ENCODE peak calls at places on chromosomes 2 and 18, in seven cellular contexts. Z, R, K, N, F, X and I are unnamed samples.

GRCh38 chr2:222038086-222038802 is 260.6 kb downstream of the PAX3 start:
- DNase-seq in Z (no peak), R (no peak), K (no peak), N (no peak), F (no peak), X (no peak), I (no peak)

GRCh38 chr2:71602115-71602495 is 148.7 kb downstream of the DYSF start:
- DNase-seq in Z (no peak), R (no peak), K (no peak), N (peak; percentile 22), F (no peak), X (no peak), I (peak; percentile 29)

GRCh38 chr2:149598014-149598395 is 10.4 kb upstream of the MMADHC start:
- DNase-seq in Z (no peak), R (no peak), K (no peak), N (no peak), F (no peak), X (no peak), I (no peak)

GRCh38 chr2:215407596-215408264 is 28.1 kb downstream of the FN1 start:
- DNase-seq in Z (no peak), R (no peak), K (no peak), N (no peak), F (no peak), X (no peak), I (no peak)

GRCh38 chr2:108942231-108943066 is 46.6 kb downstream of the EDAR start:
- DNase-seq in Z (no peak), R (no peak), K (no peak), N (no peak), F (no peak), X (no peak), I (no peak)

GRCh38 chr2:169221745-169222369 is 140.5 kb downstream of the LRP2 start:
- DNase-seq in Z (no peak), R (peak; percentile 71), K (no peak), N (no peak), F (peak; percentile 3), X (no peak), I (no peak)

GRCh38 chr2:14583802-14584201 is 48.7 kb upstream of the LRATD1 start:
- DNase-seq in Z (no peak), R (no peak), K (no peak), N (no peak), F (no peak), X (no peak), I (no peak)

GRCh38 chr2:120944575-120944974 is 208.9 kb downstream of the GLI2 start:
- DNase-seq in Z (no peak), R (no peak), K (no peak), N (no peak), F (no peak), X (no peak), I (no peak)

GRCh38 chr2:209629622-209630021 is 142.0 kb upstream of the UNC80 start:
- DNase-seq in Z (no peak), R (no peak), K (no peak), N (no peak), F (peak; percentile 31), X (no peak), I (no peak)

GRCh38 chr2:193566276-193566675 is 1371.5 kb upstream of the TMEFF2 start:
- DNase-seq in Z (no peak), R (no peak), K (no peak), N (no peak), F (no peak), X (no peak), I (no peak)

GRCh38 chr2:233498126-233498525 is 68.5 kb downstream of the USP40 start:
- DNase-seq in Z (no peak), R (no peak), K (no peak), N (no peak), F (no peak), X (no peak), I (no peak)

GRCh38 chr2:85089464-85090072 is 43.6 kb upstream of the TCF7L1 start:
- DNase-seq in Z (no peak), R (no peak), K (no peak), N (no peak), F (no peak), X (no peak), I (no peak)

GRCh38 chr18:7079231-7079630 is 38.4 kb downstream of the LAMA1 start:
- DNase-seq in Z (no peak), R (no peak), K (no peak), N (no peak), F (no peak), X (no peak), I (no peak)

GRCh38 chr18:55903911-55904310 is 315.9 kb upstream of the TCF4 start:
- DNase-seq in Z (no peak), R (no peak), K (no peak), N (no peak), F (no peak), X (no peak), I (no peak)

GRCh38 chr18:36903215-36903928 is 74.4 kb downstream of the KIAA1328 start:
- DNase-seq in Z (no peak), R (no peak), K (no peak), N (no peak), F (no peak), X (no peak), I (no peak)

GRCh38 chr2:46942143-46942526 is 26.5 kb upstream of the MCFD2 start:
- DNase-seq in Z (peak; percentile 53), R (peak; percentile 38), K (peak; percentile 81), N (no peak), F (peak; percentile 78), X (peak; percentile 70), I (no peak)

GRCh38 chr2:118062048-118062447 is 26.2 kb upstream of the INSIG2 start:
- DNase-seq in Z (no peak), R (no peak), K (no peak), N (no peak), F (no peak), X (no peak), I (no peak)

GRCh38 chr2:70683455-70683854 is 84.5 kb downstream of the ADD2 start:
- DNase-seq in Z (no peak), R (no peak), K (peak; percentile 39), N (peak; percentile 47), F (no peak), X (no peak), I (no peak)

DNA sequence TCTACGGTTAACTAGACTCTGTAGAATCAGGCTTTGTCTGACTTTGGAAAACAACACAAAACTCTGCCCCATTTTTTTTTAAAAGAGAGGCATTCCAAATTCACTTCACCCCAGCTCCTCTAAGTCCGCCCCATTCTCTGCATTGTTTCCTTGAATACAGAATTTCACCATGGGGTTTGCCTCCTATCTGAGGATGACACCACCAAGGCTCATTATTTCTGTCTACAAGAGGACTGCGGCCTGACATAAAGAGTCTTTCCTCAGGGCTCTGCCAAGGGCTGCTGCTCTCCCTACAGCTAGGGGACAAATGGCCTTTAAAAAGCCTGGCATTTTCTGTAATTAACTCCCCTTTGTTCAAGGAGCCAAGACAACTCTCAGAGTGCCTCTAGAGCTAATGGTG is 4.6 kb downstream of the CHST10 start:
- DNase-seq in Z (no peak), R (no peak), K (no peak), N (no peak), F (no peak), X (no peak), I (no peak)
- H3K9me3 ChIP-seq in Z (no peaks in the 10 kb centered on the region), R (no peaks in the 10 kb centered on the region), K (no peaks in the 10 kb centered on the region), N (no peaks in the 10 kb centered on the region), F (no peaks in the 10 kb centered on the region), X (no peaks in the 10 kb centered on the region), I (no peaks in the 10 kb centered on the region)

DNA sequence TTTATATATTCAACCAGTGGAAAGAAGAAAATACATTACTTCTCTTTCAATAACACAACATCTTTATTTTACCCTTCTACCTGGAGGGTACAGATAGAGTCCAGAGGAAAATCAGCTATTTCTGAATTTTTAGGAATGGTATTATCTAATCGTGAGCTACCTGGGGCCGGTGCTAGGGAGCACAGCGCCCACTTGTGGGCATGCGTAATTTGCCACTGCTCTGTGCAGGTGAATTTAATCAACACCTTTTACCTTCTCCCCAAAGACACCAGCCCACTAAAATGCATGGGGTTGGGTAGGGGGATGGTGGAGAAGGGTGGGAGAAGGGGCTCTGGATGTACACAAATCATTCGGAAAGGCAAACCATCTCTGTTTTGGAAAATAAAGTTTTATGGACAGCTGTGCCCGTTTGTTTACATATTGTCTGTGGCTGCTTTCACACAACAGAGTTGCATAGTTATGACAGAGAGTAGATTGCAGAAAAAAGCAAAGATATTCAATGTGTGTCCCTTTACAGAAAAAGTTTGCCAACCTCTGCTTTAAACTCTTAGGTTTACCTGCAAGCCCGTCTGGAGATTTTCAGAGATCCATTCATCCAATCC is 51.5 kb upstream of the DCC start:
- DNase-seq in Z (no peak), R (peak; percentile 10), K (peak; percentile 64), N (no peak), F (peak; percentile 25), X (no peak), I (no peak)
- TF ChIP-seq CTCF in Z (peak; percentile 41), R (peak; percentile 39), K (peak; percentile 50), N (no peak), F (peak; percentile 97), X (no peak), I (peak; percentile 97)

GRCh38 chr2:119795309-119796303 is 35.9 kb downstream of the PTPN4 start:
- DNase-seq in Z (no peak), R (no peak), K (no peak), N (no peak), F (no peak), X (no peak), I (no peak)

GRCh38 chr2:119790466-119790865 is 30.7 kb downstream of the PTPN4 start:
- DNase-seq in Z (no peak), R (no peak), K (no peak), N (no peak), F (no peak), X (no peak), I (no peak)

GRCh38 chr2:119788751-119789150 is 29.0 kb downstream of the PTPN4 start:
- DNase-seq in Z (no peak), R (no peak), K (no peak), N (no peak), F (no peak), X (no peak), I (no peak)

GRCh38 chr2:119794237-119794636 is 34.5 kb downstream of the PTPN4 start:
- DNase-seq in Z (peak; percentile 43), R (no peak), K (no peak), N (no peak), F (no peak), X (no peak), I (no peak)

DNA sequence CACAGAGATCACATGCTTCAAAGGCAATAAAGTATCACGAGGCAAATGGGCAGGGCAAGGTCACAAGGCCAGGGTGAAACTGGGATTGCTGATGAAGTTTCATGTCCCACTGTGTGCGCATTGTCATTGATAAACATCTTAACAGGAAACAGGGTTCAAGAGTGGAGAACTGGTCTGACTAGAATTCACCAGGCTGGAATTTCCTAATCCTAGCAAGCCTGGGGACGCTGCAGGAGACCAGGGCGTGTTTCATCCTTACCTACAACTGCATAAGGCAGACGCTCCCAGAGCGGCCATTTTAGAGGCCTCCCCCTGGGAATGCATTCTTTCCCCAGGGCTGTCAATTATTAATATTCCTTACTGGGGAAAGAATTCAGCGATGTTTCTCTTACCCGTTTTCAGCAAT is 33.2 kb downstream of the PTPN4 start:
- DNase-seq in Z (no peak), R (no peak), K (no peak), N (no peak), F (no peak), X (no peak), I (no peak)
- H3K9me3 ChIP-seq in Z (no peaks in the 10 kb centered on the region), R (no peaks in the 10 kb centered on the region), K (peaks cover 14% of the 10 kb centered on the region), N (no peaks in the 10 kb centered on the region), F (peaks cover 3% of the 10 kb centered on the region), X (peaks cover 4% of the 10 kb centered on the region), I (peaks cover 14% of the 10 kb centered on the region)

DNA sequence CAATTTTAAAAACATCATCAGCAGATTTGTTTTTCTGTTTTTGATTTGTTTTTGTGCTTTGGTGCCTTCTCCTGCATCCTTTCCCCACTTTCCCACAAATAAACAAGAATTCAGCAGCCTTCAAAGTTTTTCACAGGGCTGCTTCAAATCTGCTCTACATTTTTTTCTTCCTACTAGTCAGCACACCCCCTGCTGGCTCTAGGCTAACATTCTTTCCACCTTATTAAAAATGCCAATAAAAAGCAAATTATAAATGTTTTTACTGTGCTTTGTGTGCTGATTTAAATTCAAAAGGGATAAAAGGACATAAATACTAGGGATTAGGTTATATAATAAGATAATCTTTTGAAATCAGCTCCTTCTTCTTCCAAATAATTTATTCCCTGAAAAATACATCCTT is 6.2 kb upstream of the CNTNAP5 start:
- DNase-seq in Z (no peak), R (no peak), K (no peak), N (no peak), F (no peak), X (no peak), I (no peak)
- TF ChIP-seq CTCF in Z (no peak), R (no peak), K (no peak), N (no peak), F (no peak), X (no peak), I (peak; percentile 20)